ENCODE peak calls at places on chromosome 16, in ten cellular contexts. One of them, this sample, is unnamed.

GRCh38 chr16:17327671-17328335 is 143.0 kb downstream of the XYLT1 start:
- DNase-seq in Calu3: no peak
- DNase-seq in esophagus squamous epithelium: no peak
- DNase-seq in WTC11: no peak
- DNase-seq in tibial nerve: no peak
- DNase-seq in coronary artery: no peak
- DNase-seq in psoas muscle: no peak
- DNase-seq in RWPE1: no peak
- DNase-seq in A549: no peak
- DNase-seq in upper lobe of right lung: no peak
- DNase-seq in this sample: no peak

GRCh38 chr16:50859628-50860360 is 117.9 kb downstream of the CYLD start:
- DNase-seq in Calu3: no peak
- DNase-seq in esophagus squamous epithelium: no peak
- DNase-seq in WTC11: no peak
- DNase-seq in tibial nerve: no peak
- DNase-seq in coronary artery: peak; percentile 60
- DNase-seq in psoas muscle: no peak
- DNase-seq in RWPE1: no peak
- DNase-seq in A549: no peak
- DNase-seq in upper lobe of right lung: no peak
- DNase-seq in this sample: no peak

GRCh38 chr16:10314811-10315210 is 71.0 kb upstream of the ATF7IP2 start:
- DNase-seq in Calu3: no peak
- DNase-seq in esophagus squamous epithelium: no peak
- DNase-seq in WTC11: no peak
- DNase-seq in tibial nerve: no peak
- DNase-seq in coronary artery: no peak
- DNase-seq in psoas muscle: no peak
- DNase-seq in RWPE1: peak; percentile 38
- DNase-seq in A549: no peak
- DNase-seq in upper lobe of right lung: no peak
- DNase-seq in this sample: no peak

GRCh38 chr16:50050802-50051201 is 15.0 kb upstream of the HEATR3 start:
- DNase-seq in Calu3: no peak
- DNase-seq in esophagus squamous epithelium: no peak
- DNase-seq in WTC11: no peak
- DNase-seq in tibial nerve: no peak
- DNase-seq in coronary artery: no peak
- DNase-seq in psoas muscle: no peak
- DNase-seq in RWPE1: no peak
- DNase-seq in A549: no peak
- DNase-seq in upper lobe of right lung: no peak
- DNase-seq in this sample: no peak

GRCh38 chr16:27722892-27723450 is 173.0 kb downstream of the KATNIP start:
- DNase-seq in Calu3: no peak
- DNase-seq in esophagus squamous epithelium: no peak
- DNase-seq in WTC11: no peak
- DNase-seq in tibial nerve: no peak
- DNase-seq in coronary artery: no peak
- DNase-seq in psoas muscle: no peak
- DNase-seq in RWPE1: no peak
- DNase-seq in A549: no peak
- DNase-seq in upper lobe of right lung: no peak
- DNase-seq in this sample: no peak

GRCh38 chr16:57305159-57305811 is 20.8 kb upstream of the PLLP start:
- DNase-seq in Calu3: no peak
- DNase-seq in esophagus squamous epithelium: no peak
- DNase-seq in WTC11: no peak
- DNase-seq in tibial nerve: no peak
- DNase-seq in coronary artery: peak; percentile 95
- DNase-seq in psoas muscle: no peak
- DNase-seq in RWPE1: no peak
- DNase-seq in A549: no peak
- DNase-seq in upper lobe of right lung: peak; percentile 40
- DNase-seq in this sample: no peak

GRCh38 chr16:6913535-6913934 is 419.1 kb upstream of the RBFOX1 start:
- DNase-seq in Calu3: no peak
- DNase-seq in esophagus squamous epithelium: no peak
- DNase-seq in WTC11: no peak
- DNase-seq in tibial nerve: no peak
- DNase-seq in coronary artery: no peak
- DNase-seq in psoas muscle: no peak
- DNase-seq in RWPE1: no peak
- DNase-seq in A549: no peak
- DNase-seq in upper lobe of right lung: no peak
- DNase-seq in this sample: no peak

GRCh38 chr16:66895999-66896398 is 15.7 kb downstream of the PDP2 start:
- DNase-seq in Calu3: no peak
- DNase-seq in esophagus squamous epithelium: no peak
- DNase-seq in WTC11: no peak
- DNase-seq in tibial nerve: no peak
- DNase-seq in coronary artery: no peak
- DNase-seq in psoas muscle: no peak
- DNase-seq in RWPE1: no peak
- DNase-seq in A549: no peak
- DNase-seq in upper lobe of right lung: no peak
- DNase-seq in this sample: no peak

GRCh38 chr16:83689385-83689831 is 118.4 kb upstream of the HSBP1 start:
- DNase-seq in Calu3: peak; percentile 21
- DNase-seq in esophagus squamous epithelium: no peak
- DNase-seq in WTC11: no peak
- DNase-seq in tibial nerve: no peak
- DNase-seq in coronary artery: no peak
- DNase-seq in psoas muscle: no peak
- DNase-seq in RWPE1: peak; percentile 84
- DNase-seq in A549: no peak
- DNase-seq in upper lobe of right lung: no peak
- DNase-seq in this sample: no peak

GRCh38 chr16:84941916-84942315 is 69.4 kb downstream of the ZDHHC7 start:
- DNase-seq in Calu3: no peak
- DNase-seq in esophagus squamous epithelium: no peak
- DNase-seq in WTC11: no peak
- DNase-seq in tibial nerve: no peak
- DNase-seq in coronary artery: no peak
- DNase-seq in psoas muscle: no peak
- DNase-seq in RWPE1: peak; percentile 60
- DNase-seq in A549: no peak
- DNase-seq in upper lobe of right lung: no peak
- DNase-seq in this sample: no peak

GRCh38 chr16:658679-659571 is 9.0 kb upstream of the RHOT2 start:
- DNase-seq in Calu3: no peak
- DNase-seq in esophagus squamous epithelium: no peak
- DNase-seq in WTC11: no peak
- DNase-seq in tibial nerve: no peak
- DNase-seq in coronary artery: no peak
- DNase-seq in psoas muscle: no peak
- DNase-seq in RWPE1: no peak
- DNase-seq in A549: no peak
- DNase-seq in upper lobe of right lung: no peak
- DNase-seq in this sample: no peak
- TF ChIP-seq CTCF in Calu3: no peak
- TF ChIP-seq CTCF in esophagus squamous epithelium: no peak
- TF ChIP-seq CTCF in WTC11: no peak
- TF ChIP-seq CTCF in tibial nerve: no peak
- TF ChIP-seq CTCF in coronary artery: no peak
- TF ChIP-seq CTCF in psoas muscle: no peak
- TF ChIP-seq CTCF in RWPE1: no peak
- TF ChIP-seq CTCF in A549: no peak
- TF ChIP-seq CTCF in upper lobe of right lung: no peak
- TF ChIP-seq CTCF in this sample: no peak

GRCh38 chr16:54374136-54374535 is 87.5 kb upstream of the IRX3 start:
- DNase-seq in Calu3: no peak
- DNase-seq in esophagus squamous epithelium: no peak
- DNase-seq in WTC11: no peak
- DNase-seq in tibial nerve: no peak
- DNase-seq in coronary artery: no peak
- DNase-seq in psoas muscle: no peak
- DNase-seq in RWPE1: no peak
- DNase-seq in A549: no peak
- DNase-seq in upper lobe of right lung: no peak
- DNase-seq in this sample: no peak
- TF ChIP-seq CTCF in Calu3: no peak
- TF ChIP-seq CTCF in esophagus squamous epithelium: no peak
- TF ChIP-seq CTCF in WTC11: no peak
- TF ChIP-seq CTCF in tibial nerve: no peak
- TF ChIP-seq CTCF in coronary artery: no peak
- TF ChIP-seq CTCF in psoas muscle: no peak
- TF ChIP-seq CTCF in RWPE1: no peak
- TF ChIP-seq CTCF in A549: no peak
- TF ChIP-seq CTCF in upper lobe of right lung: no peak
- TF ChIP-seq CTCF in this sample: no peak

DNA sequence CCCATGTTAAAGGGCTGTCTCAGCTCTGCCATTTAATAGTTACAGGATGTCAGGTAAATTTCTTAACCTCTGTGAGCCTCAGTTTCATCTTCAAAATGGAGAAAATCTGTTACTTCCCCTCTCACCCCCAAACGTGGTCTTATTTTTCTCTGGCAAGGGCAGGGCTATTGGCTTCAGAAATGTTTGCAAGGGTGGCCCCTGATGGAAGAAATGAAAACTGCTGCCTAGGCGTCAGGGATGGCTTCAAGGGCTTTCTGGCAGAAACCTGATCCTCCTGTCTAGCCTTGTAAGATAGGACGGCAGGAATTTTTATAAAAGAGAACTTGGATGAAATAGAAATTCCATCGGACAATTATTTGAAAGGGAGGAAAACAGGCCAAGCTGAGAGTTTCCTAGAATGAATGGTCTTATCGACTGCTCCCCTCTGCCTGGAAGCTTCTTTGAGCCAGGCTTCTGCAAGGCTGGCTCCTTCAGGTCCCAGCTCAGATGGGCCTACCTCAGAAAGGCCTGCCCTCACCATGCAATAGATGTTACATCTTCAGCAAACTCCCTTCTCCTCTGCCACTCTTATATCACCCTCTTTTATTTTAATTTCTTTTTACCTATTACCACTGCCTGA is 43.0 kb upstream of the TANGO6 start:
- DNase-seq in Calu3: peak; percentile 87
- DNase-seq in esophagus squamous epithelium: no peak
- DNase-seq in WTC11: peak; percentile 79
- DNase-seq in tibial nerve: peak; percentile 58
- DNase-seq in coronary artery: no peak
- DNase-seq in psoas muscle: no peak
- DNase-seq in RWPE1: peak; percentile 82
- DNase-seq in A549: peak; percentile 81
- DNase-seq in upper lobe of right lung: no peak
- DNase-seq in this sample: peak; percentile 65
- TF ChIP-seq CTCF in Calu3: peak; percentile 83
- TF ChIP-seq CTCF in esophagus squamous epithelium: peak; percentile 45
- TF ChIP-seq CTCF in WTC11: peak; percentile 46
- TF ChIP-seq CTCF in tibial nerve: peak; percentile 55
- TF ChIP-seq CTCF in coronary artery: no peak
- TF ChIP-seq CTCF in psoas muscle: peak; percentile 19
- TF ChIP-seq CTCF in RWPE1: peak; percentile 70
- TF ChIP-seq CTCF in A549: peak; percentile 81
- TF ChIP-seq CTCF in upper lobe of right lung: peak; percentile 78
- TF ChIP-seq CTCF in this sample: peak; percentile 27

GRCh38 chr16:46918905-46919792 is 35.0 kb downstream of the GPT2 start:
- DNase-seq in Calu3: no peak
- DNase-seq in esophagus squamous epithelium: no peak
- DNase-seq in WTC11: no peak
- DNase-seq in tibial nerve: no peak
- DNase-seq in coronary artery: no peak
- DNase-seq in psoas muscle: no peak
- DNase-seq in RWPE1: no peak
- DNase-seq in A549: no peak
- DNase-seq in upper lobe of right lung: no peak
- DNase-seq in this sample: peak; percentile 86
- TF ChIP-seq CTCF in Calu3: no peak
- TF ChIP-seq CTCF in esophagus squamous epithelium: no peak
- TF ChIP-seq CTCF in WTC11: no peak
- TF ChIP-seq CTCF in tibial nerve: no peak
- TF ChIP-seq CTCF in coronary artery: no peak
- TF ChIP-seq CTCF in psoas muscle: no peak
- TF ChIP-seq CTCF in RWPE1: no peak
- TF ChIP-seq CTCF in A549: no peak
- TF ChIP-seq CTCF in upper lobe of right lung: no peak
- TF ChIP-seq CTCF in this sample: no peak

GRCh38 chr16:30428055-30428454 is 1.8 kb downstream of the DCTPP1 start:
- DNase-seq in Calu3: no peak
- DNase-seq in esophagus squamous epithelium: no peak
- DNase-seq in WTC11: no peak
- DNase-seq in tibial nerve: no peak
- DNase-seq in coronary artery: no peak
- DNase-seq in psoas muscle: no peak
- DNase-seq in RWPE1: no peak
- DNase-seq in A549: no peak
- DNase-seq in upper lobe of right lung: no peak
- DNase-seq in this sample: no peak

GRCh38 chr16:30429418-30429677 is 482 bp downstream of the DCTPP1 start:
- DNase-seq in Calu3: no peak
- DNase-seq in esophagus squamous epithelium: no peak
- DNase-seq in WTC11: no peak
- DNase-seq in tibial nerve: no peak
- DNase-seq in coronary artery: no peak
- DNase-seq in psoas muscle: no peak
- DNase-seq in RWPE1: peak; percentile 30
- DNase-seq in A549: no peak
- DNase-seq in upper lobe of right lung: no peak
- DNase-seq in this sample: no peak

GRCh38 chr16:30434852-30435251 is 5.0 kb upstream of the DCTPP1 start:
- DNase-seq in Calu3: no peak
- DNase-seq in esophagus squamous epithelium: no peak
- DNase-seq in WTC11: no peak
- DNase-seq in tibial nerve: no peak
- DNase-seq in coronary artery: no peak
- DNase-seq in psoas muscle: no peak
- DNase-seq in RWPE1: no peak
- DNase-seq in A549: no peak
- DNase-seq in upper lobe of right lung: no peak
- DNase-seq in this sample: no peak

GRCh38 chr16:30429678-30430427 is at the start of gene DCTPP1:
- DNase-seq in Calu3: peak; percentile 97
- DNase-seq in esophagus squamous epithelium: peak; percentile 80
- DNase-seq in WTC11: peak; percentile 91
- DNase-seq in tibial nerve: peak; percentile 95
- DNase-seq in coronary artery: peak; percentile 96
- DNase-seq in psoas muscle: peak; percentile 96
- DNase-seq in RWPE1: peak; percentile 98
- DNase-seq in A549: peak; percentile 98
- DNase-seq in upper lobe of right lung: peak; percentile 95
- DNase-seq in this sample: peak; percentile 87

GRCh38 chr16:30430428-30430970 is 669 bp upstream of the DCTPP1 start:
- DNase-seq in Calu3: no peak
- DNase-seq in esophagus squamous epithelium: no peak
- DNase-seq in WTC11: peak; percentile 60
- DNase-seq in tibial nerve: no peak
- DNase-seq in coronary artery: peak; percentile 76
- DNase-seq in psoas muscle: peak; percentile 63
- DNase-seq in RWPE1: no peak
- DNase-seq in A549: peak; percentile 13
- DNase-seq in upper lobe of right lung: no peak
- DNase-seq in this sample: peak; percentile 26
- TF ChIP-seq CTCF in Calu3: peak; percentile 18
- TF ChIP-seq CTCF in esophagus squamous epithelium: no peak
- TF ChIP-seq CTCF in WTC11: peak; percentile 27
- TF ChIP-seq CTCF in tibial nerve: peak; percentile 23
- TF ChIP-seq CTCF in coronary artery: peak; percentile 43
- TF ChIP-seq CTCF in psoas muscle: no peak
- TF ChIP-seq CTCF in RWPE1: peak; percentile 65
- TF ChIP-seq CTCF in A549: no peak
- TF ChIP-seq CTCF in upper lobe of right lung: no peak
- TF ChIP-seq CTCF in this sample: peak; percentile 49

GRCh38 chr16:13896543-13897182 is 23.3 kb upstream of the ERCC4 start:
- DNase-seq in Calu3: peak; percentile 33
- DNase-seq in esophagus squamous epithelium: no peak
- DNase-seq in WTC11: no peak
- DNase-seq in tibial nerve: no peak
- DNase-seq in coronary artery: no peak
- DNase-seq in psoas muscle: no peak
- DNase-seq in RWPE1: no peak
- DNase-seq in A549: no peak
- DNase-seq in upper lobe of right lung: no peak
- DNase-seq in this sample: no peak
- TF ChIP-seq CTCF in Calu3: peak; percentile 51
- TF ChIP-seq CTCF in esophagus squamous epithelium: no peak
- TF ChIP-seq CTCF in WTC11: no peak
- TF ChIP-seq CTCF in tibial nerve: no peak
- TF ChIP-seq CTCF in coronary artery: no peak
- TF ChIP-seq CTCF in psoas muscle: no peak
- TF ChIP-seq CTCF in RWPE1: no peak
- TF ChIP-seq CTCF in A549: peak; percentile 33
- TF ChIP-seq CTCF in upper lobe of right lung: no peak
- TF ChIP-seq CTCF in this sample: no peak

This sample was measured in glutamatergic neuron.